ENCODE peak calls at places on chromosomes 12 and 14, in four cellular contexts. G is astrocyte of the spinal cord, V is HL-60, E is GM10248. A is an unnamed sample.
A peak's percentile ranks its signal among the peaks of the same experiment; 100 is the strongest.

GRCh38 chr12:19546027-19546426 is 106.7 kb downstream of the AEBP2 start:
- DNase-seq in G (no peak), V (no peak), E (no peak), A (no peak)

GRCh38 chr12:14741153-14741552 is 44.8 kb upstream of the GUCY2C start:
- DNase-seq in G (no peak), V (no peak), E (no peak), A (no peak)

GRCh38 chr12:6927379-6927991 is at the start of gene ATN1:
- DNase-seq in G (peak; percentile 82), V (peak; percentile 71), E (peak; percentile 71), A (no peak)

GRCh38 chr12:120684523-120684932 is 2.4 kb upstream of the MLEC start:
- DNase-seq in G (no peak), V (peak; percentile 63), E (no peak), A (peak; percentile 73)

GRCh38 chr14:53519137-53519536 is 366.0 kb upstream of the DDHD1 start:
- DNase-seq in G (peak; percentile 64), V (no peak), E (no peak), A (no peak)

GRCh38 chr12:110310754-110311153 is 29.7 kb downstream of the ATP2A2 start:
- DNase-seq in G (no peak), V (no peak), E (no peak), A (no peak)

GRCh38 chr12:105706321-105706972 is 376.0 kb downstream of the C12orf75 start:
- DNase-seq in G (peak; percentile 83), V (no peak), E (no peak), A (no peak)

GRCh38 chr14:21525571-21525970 is 575 bp downstream of the SALL2 start:
- DNase-seq in G (no peak), V (no peak), E (no peak), A (no peak)

GRCh38 chr12:100926669-100927248 is 132.2 kb downstream of the ANO4 start:
- DNase-seq in G (peak; percentile 33), V (no peak), E (no peak), A (no peak)

GRCh38 chr12:1580526-1580925 is 13.9 kb downstream of the FBXL14 start:
- DNase-seq in G (no peak), V (no peak), E (no peak), A (no peak)

GRCh38 chr12:107366322-107366721 is 273.0 kb upstream of the CRY1 start:
- DNase-seq in G (no peak), V (no peak), E (no peak), A (no peak)

GRCh38 chr14:83217492-83217891 is 1683.8 kb upstream of the SEL1L start:
- DNase-seq in G (peak; percentile 48), V (no peak), E (no peak), A (no peak)

GRCh38 chr12:93541578-93542217 is 30.8 kb upstream of the SOCS2 start:
- DNase-seq in G (no peak), V (no peak), E (no peak), A (no peak)

GRCh38 chr14:80850197-80850814 is 91.2 kb downstream of the CEP128 start:
- DNase-seq in G (peak; percentile 61), V (no peak), E (peak; percentile 7), A (no peak)

GRCh38 chr12:52720487-52720886 is 17.2 kb upstream of the KRT77 start:
- DNase-seq in G (no peak), V (no peak), E (no peak), A (no peak)

GRCh38 chr12:49838973-49839633 is 3.8 kb downstream of the BCDIN3D start:
- DNase-seq in G (peak; percentile 24), V (no peak), E (peak; percentile 52), A (no peak)

GRCh38 chr14:67241416-67242362 is at the start of gene PALS1:
- DNase-seq in G (peak; percentile 85), V (peak; percentile 17), E (peak; percentile 32), A (no peak)

GRCh38 chr14:101225729-101226152 is 322.2 kb upstream of the RTL1 start:
- DNase-seq in G (no peak), V (no peak), E (no peak), A (no peak)
- TF ChIP-seq CTCF in G (no peak), V (no peak), E (no peak), A (no peak)

DNA sequence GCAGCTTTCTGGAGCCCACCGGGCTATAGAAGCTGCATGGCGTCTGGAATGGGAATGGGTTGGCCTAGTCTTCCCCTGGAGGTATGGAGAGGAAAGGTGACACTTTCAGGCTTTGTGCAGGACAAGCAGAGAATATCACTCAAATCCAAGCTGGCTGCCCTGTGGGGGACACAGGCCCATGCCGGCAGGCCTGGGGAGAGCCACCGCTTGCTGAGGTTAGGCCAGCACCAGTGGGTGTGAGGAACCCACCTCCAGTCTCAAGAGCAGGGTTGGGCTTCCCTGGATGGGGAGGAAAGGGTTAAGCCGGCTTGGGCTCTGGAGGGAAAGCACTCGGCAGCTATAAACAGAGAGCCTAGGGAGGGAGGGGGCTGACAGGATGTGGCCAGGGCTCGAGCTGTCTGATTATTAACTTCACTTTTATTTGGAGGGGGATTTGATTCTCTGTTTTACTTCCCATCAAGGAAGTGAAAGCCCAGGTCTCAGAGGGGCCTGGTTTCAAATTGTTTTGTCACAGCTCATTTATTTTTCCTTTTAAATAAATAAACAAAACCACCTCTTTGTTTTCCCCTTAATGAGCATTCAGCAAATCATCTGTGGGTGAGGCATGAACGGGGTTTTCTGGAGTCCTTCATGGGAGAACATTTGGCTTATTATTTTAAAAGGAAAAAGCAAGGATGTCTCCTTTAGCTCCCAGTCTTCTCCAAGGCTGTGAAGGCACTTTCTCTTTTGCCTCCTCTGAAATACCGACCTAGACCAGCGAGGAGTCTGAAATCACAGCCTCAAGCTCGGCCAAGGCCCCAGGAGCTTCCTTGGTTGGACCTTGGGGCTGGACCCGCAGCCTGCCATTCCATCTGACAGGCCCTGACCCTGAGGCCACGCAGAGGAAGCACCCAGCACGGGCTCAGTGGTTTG is 21.8 kb upstream of the ZFP36L1 start:
- DNase-seq in G (peak; percentile 72), V (no peak), E (peak; percentile 79), A (no peak)
- TF ChIP-seq CTCF in G (no peak), V (no peak), E (no peak), A (no peak)

GRCh38 chr14:93207468-93208308 is 632 bp downstream of the UBR7 start:
- DNase-seq in G (peak; percentile 66), V (peak; percentile 42), E (peak; percentile 62), A (no peak)
- TF ChIP-seq CTCF in G (peak; percentile 59), V (no peak), E (peak; percentile 51), A (peak; percentile 23)

GRCh38 chr14:69710378-69710777 is 56.6 kb upstream of the SRSF5 start:
- DNase-seq in G (no peak), V (no peak), E (no peak), A (peak; percentile 63)
- TF ChIP-seq CTCF in G (no peak), V (no peak), E (no peak), A (no peak)

GRCh38 chr14:76955575-76956252 is 72.8 kb downstream of the IRF2BPL start:
- DNase-seq in G (peak; percentile 68), V (no peak), E (peak; percentile 66), A (peak; percentile 88)

GRCh38 chr14:76954791-76955190 is 73.7 kb downstream of the IRF2BPL start:
- DNase-seq in G (no peak), V (no peak), E (no peak), A (no peak)

GRCh38 chr14:76958020-76958965 is 70.2 kb downstream of the IRF2BPL start:
- DNase-seq in G (no peak), V (no peak), E (no peak), A (no peak)

GRCh38 chr14:76957224-76957881 is 71.2 kb downstream of the IRF2BPL start:
- DNase-seq in G (no peak), V (no peak), E (no peak), A (no peak)

GRCh38 chr14:76956253-76957090 is 72.0 kb downstream of the IRF2BPL start:
- DNase-seq in G (peak; percentile 92), V (peak; percentile 69), E (peak; percentile 54), A (peak; percentile 99)
- TF ChIP-seq CTCF in G (no peak), V (no peak), E (no peak), A (no peak)

DNA sequence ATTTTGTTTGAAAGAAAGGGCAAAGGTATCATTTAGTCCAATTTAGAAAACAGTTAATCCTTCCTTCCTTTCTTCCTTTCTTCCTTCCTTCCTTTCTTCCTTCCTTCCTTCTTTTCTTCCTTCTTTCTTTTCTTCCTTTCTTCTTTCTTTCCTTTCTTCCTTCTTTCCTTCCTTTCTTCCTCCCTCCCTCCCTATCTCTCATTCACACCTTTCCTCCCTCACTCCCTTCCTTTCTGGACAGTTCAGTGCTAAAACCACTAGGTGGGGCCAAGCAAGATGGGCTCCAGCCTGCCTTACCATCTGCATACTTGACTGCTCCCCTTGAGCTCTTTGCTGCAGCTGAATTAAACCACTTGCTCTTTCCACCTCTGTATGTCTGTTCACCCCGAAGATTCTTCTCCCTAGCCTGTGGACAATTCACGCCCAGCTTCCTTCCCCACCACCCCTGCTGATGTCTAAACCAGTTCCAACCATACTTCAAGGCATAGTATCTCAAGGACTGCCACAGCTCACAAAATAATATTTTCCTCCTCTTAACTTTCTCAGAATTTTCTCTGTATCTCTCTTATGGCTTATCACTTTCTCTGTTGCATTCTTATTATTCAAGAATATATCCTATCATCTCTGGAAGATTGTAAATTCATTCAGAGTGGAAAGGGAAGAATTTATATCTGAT is 78.0 kb downstream of the DBX2 start:
- DNase-seq in G (no peak), V (no peak), E (peak; percentile 17), A (no peak)
- TF ChIP-seq CTCF in G (peak; percentile 63), V (no peak), E (peak; percentile 54), A (no peak)